ENCODE peak calls at places on chromosome 6, in four cellular contexts. One of them, this sample, is unnamed. For H3F3A, the result is how much of the 10 kb centered on the place peaks cover.

GRCh38 chr6:36386495-36387439 is 702 bp downstream of the ETV7 start:
- DNase-seq in GM23338: peak
- DNase-seq in PC-9: no peak
- DNase-seq in GM23248: peak
- DNase-seq in this sample: peak

GRCh38 chr6:148431413-148431812 is 88.8 kb downstream of the SASH1 start:
- DNase-seq in GM23248: no peak
- DNase-seq in PC-9: no peak
- DNase-seq in GM23338: no peak
- DNase-seq in this sample: no peak

GRCh38 chr6:44028767-44029166 is 98.5 kb downstream of the MRPL14 start:
- DNase-seq in PC-9: peak
- DNase-seq in GM23248: peak
- DNase-seq in GM23338: no peak
- DNase-seq in this sample: no peak

GRCh38 chr6:14665827-14666724 is 548.5 kb downstream of the CD83 start:
- DNase-seq in GM23338: no peak
- DNase-seq in GM23248: peak
- DNase-seq in PC-9: peak
- DNase-seq in this sample: no peak

GRCh38 chr6:31860349-31860748 is 2.3 kb downstream of the NEU1 start:
- DNase-seq in PC-9: no peak
- DNase-seq in GM23338: no peak
- DNase-seq in GM23248: no peak
- DNase-seq in this sample: no peak

GRCh38 chr6:158789115-158789917 is 29.9 kb downstream of the EZR start:
- DNase-seq in GM23338: no peak
- DNase-seq in PC-9: no peak
- DNase-seq in GM23248: no peak
- DNase-seq in this sample: no peak

GRCh38 chr6:93300661-93301060 is 118.7 kb downstream of the EPHA7 start:
- DNase-seq in GM23338: no peak
- DNase-seq in GM23248: no peak
- DNase-seq in PC-9: no peak
- DNase-seq in this sample: no peak

GRCh38 chr6:170476360-170476759 is 76.7 kb downstream of the PSMB1 start:
- DNase-seq in PC-9: no peak
- DNase-seq in GM23248: no peak
- DNase-seq in GM23338: no peak
- DNase-seq in this sample: no peak

GRCh38 chr6:5205035-5205469 is 55.7 kb downstream of the LYRM4 start:
- DNase-seq in GM23338: no peak
- DNase-seq in PC-9: no peak
- DNase-seq in GM23248: peak
- DNase-seq in this sample: peak

GRCh38 chr6:92723390-92723931 is 695.9 kb downstream of the EPHA7 start:
- DNase-seq in PC-9: no peak
- DNase-seq in GM23248: no peak
- DNase-seq in GM23338: peak
- DNase-seq in this sample: no peak

GRCh38 chr6:161353208-161353613 is 79.3 kb upstream of the AGPAT4 start:
- DNase-seq in GM23338: peak
- DNase-seq in GM23248: peak
- DNase-seq in PC-9: no peak
- DNase-seq in this sample: peak

GRCh38 chr6:166415306-166415705 is 32.6 kb upstream of the MPC1 start:
- DNase-seq in GM23248: no peak
- DNase-seq in GM23338: no peak
- DNase-seq in PC-9: no peak
- DNase-seq in this sample: no peak

GRCh38 chr6:6801635-6802218 is 213.2 kb downstream of the LY86 start:
- DNase-seq in GM23248: no peak
- DNase-seq in GM23338: no peak
- DNase-seq in PC-9: no peak
- DNase-seq in this sample: no peak

GRCh38 chr6:128885381-128885780 is 2.4 kb downstream of the LAMA2 start:
- DNase-seq in PC-9: no peak
- DNase-seq in GM23338: no peak
- DNase-seq in GM23248: peak
- DNase-seq in this sample: no peak

GRCh38 chr6:50147371-50147770 is 97.6 kb upstream of the DEFB112 start:
- DNase-seq in PC-9: no peak
- DNase-seq in GM23248: peak
- DNase-seq in GM23338: no peak
- DNase-seq in this sample: no peak

GRCh38 chr6:61210549-61210948 is 1075.5 kb downstream of the KHDRBS2 start:
- DNase-seq in GM23338: peak
- DNase-seq in GM23248: no peak
- DNase-seq in PC-9: no peak
- DNase-seq in this sample: no peak

GRCh38 chr6:2940010-2940850 is 31.1 kb downstream of the SERPINB6 start:
- DNase-seq in GM23338: no peak
- DNase-seq in GM23248: no peak
- DNase-seq in PC-9: no peak
- DNase-seq in this sample: no peak

GRCh38 chr6:34115396-34116314 is 30.2 kb downstream of the GRM4 start:
- DNase-seq in GM23338: peak
- DNase-seq in PC-9: no peak
- DNase-seq in GM23248: peak
- DNase-seq in this sample: peak

GRCh38 chr6:82681119-82681714 is 317.6 kb downstream of the TPBG start:
- DNase-seq in PC-9: no peak
- DNase-seq in GM23338: no peak
- DNase-seq in GM23248: peak
- DNase-seq in this sample: no peak

GRCh38 chr6:124741341-124741740 is 220.9 kb upstream of the RNF217 start:
- DNase-seq in GM23338: no peak
- DNase-seq in GM23248: no peak
- DNase-seq in PC-9: no peak
- DNase-seq in this sample: no peak

GRCh38 chr6:142753196-142753595 is 191.8 kb downstream of the HIVEP2 start:
- DNase-seq in GM23248: no peak
- DNase-seq in PC-9: no peak
- DNase-seq in GM23338: no peak
- DNase-seq in this sample: no peak

GRCh38 chr6:11493979-11494378 is 43.6 kb upstream of the TMEM170B start:
- DNase-seq in PC-9: no peak
- DNase-seq in GM23248: peak
- DNase-seq in GM23338: no peak
- DNase-seq in this sample: no peak

GRCh38 chr6:26175428-26176181 is 88.4 kb downstream of the HFE start:
- DNase-seq in GM23338: peak
- DNase-seq in GM23248: peak
- DNase-seq in PC-9: no peak
- DNase-seq in this sample: peak

GRCh38 chr6:84596488-84596887 is 167.9 kb downstream of the TBX18 start:
- DNase-seq in PC-9: no peak
- DNase-seq in GM23338: no peak
- DNase-seq in GM23248: no peak
- DNase-seq in this sample: no peak

GRCh38 chr6:157383471-157383870 is 2.5 kb downstream of the ZDHHC14 start:
- DNase-seq in GM23338: no peak
- DNase-seq in PC-9: no peak
- DNase-seq in GM23248: no peak
- DNase-seq in this sample: no peak

GRCh38 chr6:157388924-157389323 is 7.9 kb downstream of the ZDHHC14 start:
- DNase-seq in GM23338: no peak
- DNase-seq in PC-9: no peak
- DNase-seq in GM23248: no peak
- DNase-seq in this sample: no peak

GRCh38 chr6:157386023-157386422 is 5.0 kb downstream of the ZDHHC14 start:
- DNase-seq in GM23248: no peak
- DNase-seq in PC-9: no peak
- DNase-seq in GM23338: no peak
- DNase-seq in this sample: no peak

GRCh38 chr6:157386454-157386853 is 5.5 kb downstream of the ZDHHC14 start:
- DNase-seq in PC-9: no peak
- DNase-seq in GM23338: no peak
- DNase-seq in GM23248: no peak
- DNase-seq in this sample: no peak

GRCh38 chr6:157385482-157385881 is 4.5 kb downstream of the ZDHHC14 start:
- DNase-seq in PC-9: no peak
- DNase-seq in GM23248: no peak
- DNase-seq in GM23338: no peak
- DNase-seq in this sample: no peak
- H2AFZ ChIP-seq in PC-9: no peak
- H2AFZ ChIP-seq in GM23248: no peak
- H2AFZ ChIP-seq in GM23338: no peak
- H2AFZ ChIP-seq in this sample: no peak

GRCh38 chr6:106805017-106805335 is 169.6 kb downstream of the CD24 start:
- DNase-seq in GM23248: no peak
- DNase-seq in PC-9: no peak
- DNase-seq in GM23338: no peak
- DNase-seq in this sample: no peak

GRCh38 chr6:106803188-106803587 is 171.3 kb downstream of the CD24 start:
- DNase-seq in GM23338: no peak
- DNase-seq in GM23248: no peak
- DNase-seq in PC-9: no peak
- DNase-seq in this sample: no peak

GRCh38 chr6:106802141-106802540 is 172.4 kb downstream of the CD24 start:
- DNase-seq in PC-9: no peak
- DNase-seq in GM23338: no peak
- DNase-seq in GM23248: no peak
- DNase-seq in this sample: no peak

GRCh38 chr6:106805771-106806170 is 168.8 kb downstream of the CD24 start:
- DNase-seq in PC-9: no peak
- DNase-seq in GM23248: no peak
- DNase-seq in GM23338: no peak
- DNase-seq in this sample: no peak

GRCh38 chr6:106804238-106805016 is 170.1 kb downstream of the CD24 start:
- DNase-seq in GM23338: peak
- DNase-seq in PC-9: peak
- DNase-seq in GM23248: no peak
- DNase-seq in this sample: peak
- H3F3A ChIP-seq in GM23338: under half
- H3F3A ChIP-seq in PC-9: under half
- H3F3A ChIP-seq in GM23248: under half
- H3F3A ChIP-seq in this sample: under half

GRCh38 chr6:76790045-76790796 is 673.1 kb downstream of the HTR1B start:
- DNase-seq in GM23338: no peak
- DNase-seq in PC-9: no peak
- DNase-seq in GM23248: no peak
- DNase-seq in this sample: no peak

GRCh38 chr6:76792394-76792793 is 670.9 kb downstream of the HTR1B start:
- DNase-seq in GM23338: no peak
- DNase-seq in PC-9: no peak
- DNase-seq in GM23248: peak
- DNase-seq in this sample: no peak

GRCh38 chr6:76788154-76788553 is 675.1 kb downstream of the HTR1B start:
- DNase-seq in PC-9: no peak
- DNase-seq in GM23248: no peak
- DNase-seq in GM23338: no peak
- DNase-seq in this sample: no peak

GRCh38 chr6:76789580-76789979 is 673.7 kb downstream of the HTR1B start:
- DNase-seq in PC-9: no peak
- DNase-seq in GM23248: no peak
- DNase-seq in GM23338: no peak
- DNase-seq in this sample: no peak

GRCh38 chr6:76790881-76791280 is 672.4 kb downstream of the HTR1B start:
- DNase-seq in GM23338: no peak
- DNase-seq in GM23248: peak
- DNase-seq in PC-9: no peak
- DNase-seq in this sample: no peak
- H2AFZ ChIP-seq in GM23338: no peak
- H2AFZ ChIP-seq in GM23248: no peak
- H2AFZ ChIP-seq in PC-9: no peak
- H2AFZ ChIP-seq in this sample: no peak

GRCh38 chr6:30610065-30610464 is 7.0 kb downstream of the PPP1R10 start:
- DNase-seq in GM23338: no peak
- DNase-seq in PC-9: no peak
- DNase-seq in GM23248: no peak
- DNase-seq in this sample: no peak

GRCh38 chr6:30612687-30613248 is 4.3 kb downstream of the PPP1R10 start:
- DNase-seq in GM23248: peak
- DNase-seq in GM23338: no peak
- DNase-seq in PC-9: peak
- DNase-seq in this sample: peak

GRCh38 chr6:30612213-30612612 is 4.8 kb downstream of the PPP1R10 start:
- DNase-seq in GM23338: no peak
- DNase-seq in GM23248: peak
- DNase-seq in PC-9: no peak
- DNase-seq in this sample: peak

GRCh38 chr6:30611856-30612194 is 5.2 kb downstream of the PPP1R10 start:
- DNase-seq in GM23248: no peak
- DNase-seq in PC-9: no peak
- DNase-seq in GM23338: no peak
- DNase-seq in this sample: no peak

DNA sequence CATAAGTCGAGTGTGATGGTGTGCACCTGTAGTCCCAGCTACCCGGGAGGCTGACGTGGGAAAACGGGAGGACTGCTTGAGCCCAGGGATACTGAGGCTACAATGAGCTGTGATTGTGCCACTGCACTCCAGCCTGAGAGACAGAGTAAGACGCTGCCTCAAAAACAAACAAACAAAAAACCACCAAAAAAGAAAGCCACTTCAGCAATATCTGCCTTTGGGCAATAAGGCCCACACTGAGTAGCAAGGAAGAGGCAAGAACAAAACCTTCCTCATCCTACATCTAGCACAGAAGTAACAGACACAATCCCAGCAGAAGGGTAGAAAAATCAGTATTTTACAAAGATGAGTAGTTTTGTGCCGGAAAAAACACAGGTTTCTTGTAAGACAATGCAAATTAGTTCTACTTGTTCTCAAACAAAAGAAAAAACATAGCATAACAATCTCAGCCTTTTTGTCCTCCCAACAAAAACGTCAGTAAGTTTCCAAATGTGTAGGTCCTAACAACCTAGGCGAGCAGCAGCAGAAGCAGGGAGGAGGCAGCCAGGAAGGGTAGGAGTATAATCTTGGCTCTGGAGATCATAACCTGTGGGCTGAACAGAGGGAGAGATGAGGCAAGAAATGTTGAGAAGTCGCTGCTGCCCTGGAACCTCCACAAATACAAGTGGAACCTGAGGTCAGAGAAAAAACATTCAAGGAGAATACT is 5.7 kb downstream of the PPP1R10 start:
- DNase-seq in GM23338: no peak
- DNase-seq in GM23248: no peak
- DNase-seq in PC-9: no peak
- DNase-seq in this sample: no peak
- H3F3A ChIP-seq in GM23338: under half
- H3F3A ChIP-seq in GM23248: half or more
- H3F3A ChIP-seq in PC-9: half or more
- H3F3A ChIP-seq in this sample: half or more